ENCODE peak calls at places on chromosomes 13 and 19, in six cellular contexts. One of them, this sample, is unnamed.

GRCh38 chr13:71935166-71935840 is 68.3 kb upstream of the DACH1 start:
- DNase-seq in stomach: no peak
- DNase-seq in CD8-positive, alpha-beta T cell: no peak
- DNase-seq in tibial artery: no peak
- DNase-seq in right lobe of liver: no peak
- DNase-seq in heart right ventricle: no peak
- DNase-seq in this sample: no peak

GRCh38 chr13:50915562-50915961 is 6.0 kb downstream of the RNASEH2B start:
- DNase-seq in heart right ventricle: no peak
- DNase-seq in stomach: no peak
- DNase-seq in CD8-positive, alpha-beta T cell: no peak
- DNase-seq in right lobe of liver: no peak
- DNase-seq in tibial artery: no peak
- DNase-seq in this sample: no peak

GRCh38 chr13:50378513-50378970 is 363.3 kb downstream of the KCNRG start:
- DNase-seq in heart right ventricle: no peak
- DNase-seq in stomach: no peak
- DNase-seq in right lobe of liver: no peak
- DNase-seq in CD8-positive, alpha-beta T cell: no peak
- DNase-seq in tibial artery: no peak
- DNase-seq in this sample: no peak

GRCh38 chr19:23415561-23416191 is 20.4 kb upstream of the ZNF91 start:
- DNase-seq in stomach: no peak
- DNase-seq in CD8-positive, alpha-beta T cell: no peak
- DNase-seq in right lobe of liver: no peak
- DNase-seq in tibial artery: no peak
- DNase-seq in heart right ventricle: peak; percentile 31
- DNase-seq in this sample: peak; percentile 50

GRCh38 chr13:30932481-30933333 is at the start of gene TEX26:
- DNase-seq in heart right ventricle: peak; percentile 29
- DNase-seq in stomach: no peak
- DNase-seq in tibial artery: no peak
- DNase-seq in right lobe of liver: no peak
- DNase-seq in CD8-positive, alpha-beta T cell: no peak
- DNase-seq in this sample: no peak

GRCh38 chr19:11971045-11971444 is 6.2 kb downstream of the ZNF763 start:
- DNase-seq in right lobe of liver: no peak
- DNase-seq in stomach: no peak
- DNase-seq in CD8-positive, alpha-beta T cell: no peak
- DNase-seq in tibial artery: no peak
- DNase-seq in heart right ventricle: no peak
- DNase-seq in this sample: no peak

GRCh38 chr13:33450956-33451709 is 165.6 kb upstream of the STARD13 start:
- DNase-seq in heart right ventricle: no peak
- DNase-seq in stomach: peak; percentile 32
- DNase-seq in right lobe of liver: no peak
- DNase-seq in CD8-positive, alpha-beta T cell: no peak
- DNase-seq in tibial artery: no peak
- DNase-seq in this sample: no peak

GRCh38 chr19:49881672-49882394 is 4.3 kb downstream of the TBC1D17 start:
- DNase-seq in stomach: no peak
- DNase-seq in right lobe of liver: no peak
- DNase-seq in CD8-positive, alpha-beta T cell: no peak
- DNase-seq in tibial artery: no peak
- DNase-seq in heart right ventricle: peak; percentile 8
- DNase-seq in this sample: no peak

GRCh38 chr13:94595006-94595942 is 678 bp downstream of the TGDS start:
- DNase-seq in CD8-positive, alpha-beta T cell: peak; percentile 58
- DNase-seq in tibial artery: no peak
- DNase-seq in right lobe of liver: peak; percentile 56
- DNase-seq in stomach: peak; percentile 34
- DNase-seq in heart right ventricle: no peak
- DNase-seq in this sample: peak; percentile 23

GRCh38 chr13:67192751-67193150 is 37.4 kb downstream of the PCDH9 start:
- DNase-seq in stomach: no peak
- DNase-seq in heart right ventricle: no peak
- DNase-seq in right lobe of liver: no peak
- DNase-seq in tibial artery: no peak
- DNase-seq in CD8-positive, alpha-beta T cell: no peak
- DNase-seq in this sample: no peak

GRCh38 chr19:10334340-10335148 is 1.2 kb upstream of the RAVER1 start:
- DNase-seq in tibial artery: peak; percentile 96
- DNase-seq in stomach: peak; percentile 97
- DNase-seq in CD8-positive, alpha-beta T cell: no peak
- DNase-seq in right lobe of liver: peak; percentile 99
- DNase-seq in heart right ventricle: peak; percentile 96
- DNase-seq in this sample: peak; percentile 98

GRCh38 chr19:17326595-17326966 is 8.1 kb downstream of the ANO8 start:
- DNase-seq in right lobe of liver: no peak
- DNase-seq in tibial artery: no peak
- DNase-seq in heart right ventricle: no peak
- DNase-seq in stomach: no peak
- DNase-seq in CD8-positive, alpha-beta T cell: no peak
- DNase-seq in this sample: no peak

GRCh38 chr13:111645598-111646463 is 325.4 kb downstream of the TEX29 start:
- DNase-seq in tibial artery: no peak
- DNase-seq in heart right ventricle: no peak
- DNase-seq in stomach: no peak
- DNase-seq in right lobe of liver: peak; percentile 20
- DNase-seq in CD8-positive, alpha-beta T cell: no peak
- DNase-seq in this sample: no peak

GRCh38 chr19:14318873-14319272 is 62.4 kb upstream of the ADGRE5 start:
- DNase-seq in stomach: no peak
- DNase-seq in tibial artery: no peak
- DNase-seq in CD8-positive, alpha-beta T cell: no peak
- DNase-seq in heart right ventricle: peak; percentile 19
- DNase-seq in right lobe of liver: no peak
- DNase-seq in this sample: peak; percentile 4

GRCh38 chr13:75666646-75667351 is 30.7 kb downstream of the LMO7 start:
- DNase-seq in right lobe of liver: no peak
- DNase-seq in tibial artery: no peak
- DNase-seq in CD8-positive, alpha-beta T cell: no peak
- DNase-seq in heart right ventricle: no peak
- DNase-seq in stomach: no peak
- DNase-seq in this sample: peak; percentile 31

GRCh38 chr19:17339088-17339741 is 1.9 kb downstream of the GTPBP3 start:
- DNase-seq in CD8-positive, alpha-beta T cell: no peak
- DNase-seq in right lobe of liver: no peak
- DNase-seq in heart right ventricle: no peak
- DNase-seq in tibial artery: no peak
- DNase-seq in stomach: no peak
- DNase-seq in this sample: no peak

GRCh38 chr19:16442386-16443276 is 29.1 kb downstream of the EPS15L1 start:
- DNase-seq in right lobe of liver: no peak
- DNase-seq in heart right ventricle: peak; percentile 57
- DNase-seq in CD8-positive, alpha-beta T cell: no peak
- DNase-seq in tibial artery: no peak
- DNase-seq in stomach: peak; percentile 60
- DNase-seq in this sample: peak; percentile 21

GRCh38 chr19:39951686-39952085 is 17.3 kb upstream of the FCGBP start:
- DNase-seq in stomach: peak; percentile 22
- DNase-seq in heart right ventricle: no peak
- DNase-seq in right lobe of liver: no peak
- DNase-seq in tibial artery: no peak
- DNase-seq in CD8-positive, alpha-beta T cell: peak; percentile 48
- DNase-seq in this sample: no peak

GRCh38 chr19:58387338-58388174 is 487 bp downstream of the RPS5 start:
- DNase-seq in tibial artery: no peak
- DNase-seq in CD8-positive, alpha-beta T cell: no peak
- DNase-seq in right lobe of liver: no peak
- DNase-seq in stomach: no peak
- DNase-seq in heart right ventricle: no peak
- DNase-seq in this sample: no peak

DNA sequence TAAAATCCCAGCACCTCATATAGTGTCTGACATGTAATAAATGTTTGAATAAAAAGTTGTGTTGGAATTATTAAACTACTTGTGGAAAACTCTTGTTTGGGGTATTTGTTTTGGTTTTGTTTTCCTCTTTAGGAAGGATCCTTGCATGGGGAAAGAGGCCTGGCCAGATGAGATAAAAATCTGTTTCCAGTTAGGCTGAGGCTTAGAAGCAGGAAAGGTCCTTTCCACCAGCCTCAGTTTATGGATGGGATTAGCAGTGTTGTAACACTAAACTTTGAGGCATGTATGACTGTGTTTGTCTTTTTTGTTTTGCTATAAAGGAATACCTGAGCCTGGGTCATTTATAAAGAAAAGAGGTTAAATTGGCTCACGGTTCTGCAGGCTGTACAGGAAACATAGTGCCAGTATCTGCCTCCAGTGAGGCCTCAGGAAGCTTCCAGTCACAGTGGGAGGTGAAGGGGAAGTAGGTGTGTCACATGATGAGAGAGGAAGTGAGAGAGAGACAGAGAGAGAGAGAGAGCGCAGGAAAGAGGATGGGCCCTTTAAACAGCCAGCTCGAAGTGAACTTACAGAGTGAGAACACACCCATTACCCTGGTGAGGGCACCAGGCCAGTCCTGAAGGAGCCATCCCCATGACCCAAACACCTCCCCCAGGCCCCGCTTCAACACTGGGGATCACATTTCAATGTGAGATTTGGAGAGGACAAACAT is 21.6 kb downstream of the SPATA13 start:
- DNase-seq in stomach: no peak
- DNase-seq in right lobe of liver: peak; percentile 83
- DNase-seq in tibial artery: no peak
- DNase-seq in CD8-positive, alpha-beta T cell: no peak
- DNase-seq in heart right ventricle: no peak
- DNase-seq in this sample: no peak
- TF ChIP-seq CTCF in stomach: no peak
- TF ChIP-seq CTCF in right lobe of liver: no peak
- TF ChIP-seq CTCF in tibial artery: no peak
- TF ChIP-seq CTCF in CD8-positive, alpha-beta T cell: no peak
- TF ChIP-seq CTCF in heart right ventricle: no peak
- TF ChIP-seq CTCF in this sample: no peak

GRCh38 chr19:46374526-46375475 is 27.9 kb downstream of the PPP5C start:
- DNase-seq in tibial artery: no peak
- DNase-seq in CD8-positive, alpha-beta T cell: no peak
- DNase-seq in right lobe of liver: peak; percentile 36
- DNase-seq in stomach: no peak
- DNase-seq in heart right ventricle: no peak
- DNase-seq in this sample: no peak

GRCh38 chr19:46376241-46377153 is 29.6 kb downstream of the PPP5C start:
- DNase-seq in stomach: no peak
- DNase-seq in CD8-positive, alpha-beta T cell: no peak
- DNase-seq in tibial artery: no peak
- DNase-seq in right lobe of liver: peak; percentile 37
- DNase-seq in heart right ventricle: no peak
- DNase-seq in this sample: no peak

GRCh38 chr19:46381346-46381745 is 32.0 kb downstream of the CCDC8 start:
- DNase-seq in stomach: no peak
- DNase-seq in CD8-positive, alpha-beta T cell: no peak
- DNase-seq in tibial artery: no peak
- DNase-seq in heart right ventricle: no peak
- DNase-seq in right lobe of liver: peak; percentile 16
- DNase-seq in this sample: no peak

GRCh38 chr19:46380690-46381089 is 32.7 kb downstream of the CCDC8 start:
- DNase-seq in tibial artery: no peak
- DNase-seq in stomach: no peak
- DNase-seq in right lobe of liver: no peak
- DNase-seq in heart right ventricle: no peak
- DNase-seq in CD8-positive, alpha-beta T cell: no peak
- DNase-seq in this sample: no peak

GRCh38 chr19:46378268-46378667 is 31.4 kb downstream of the PPP5C start:
- DNase-seq in tibial artery: no peak
- DNase-seq in stomach: no peak
- DNase-seq in right lobe of liver: no peak
- DNase-seq in heart right ventricle: no peak
- DNase-seq in CD8-positive, alpha-beta T cell: no peak
- DNase-seq in this sample: no peak
- H3K36me3 ChIP-seq in tibial artery: peaks cover 16% of the 10 kb centered on the region
- H3K36me3 ChIP-seq in stomach: peaks cover 74% of the 10 kb centered on the region
- H3K36me3 ChIP-seq in right lobe of liver: peaks cover 26% of the 10 kb centered on the region
- H3K36me3 ChIP-seq in heart right ventricle: peaks cover 30% of the 10 kb centered on the region
- H3K36me3 ChIP-seq in CD8-positive, alpha-beta T cell: peaks cover 31% of the 10 kb centered on the region
- H3K36me3 ChIP-seq in this sample: peaks cover 17% of the 10 kb centered on the region

GRCh38 chr19:53905787-53906186 is 3.3 kb upstream of the CACNG7 start:
- DNase-seq in stomach: no peak
- DNase-seq in heart right ventricle: no peak
- DNase-seq in CD8-positive, alpha-beta T cell: no peak
- DNase-seq in right lobe of liver: no peak
- DNase-seq in tibial artery: no peak
- DNase-seq in this sample: no peak

GRCh38 chr19:53904909-53905308 is 4.2 kb upstream of the CACNG7 start:
- DNase-seq in stomach: no peak
- DNase-seq in CD8-positive, alpha-beta T cell: no peak
- DNase-seq in right lobe of liver: no peak
- DNase-seq in heart right ventricle: no peak
- DNase-seq in tibial artery: no peak
- DNase-seq in this sample: no peak

GRCh38 chr19:53907193-53907581 is 1.9 kb upstream of the CACNG7 start:
- DNase-seq in right lobe of liver: no peak
- DNase-seq in CD8-positive, alpha-beta T cell: no peak
- DNase-seq in tibial artery: no peak
- DNase-seq in heart right ventricle: no peak
- DNase-seq in stomach: no peak
- DNase-seq in this sample: no peak

GRCh38 chr19:53907690-53908089 is 1.4 kb upstream of the CACNG7 start:
- DNase-seq in heart right ventricle: no peak
- DNase-seq in CD8-positive, alpha-beta T cell: no peak
- DNase-seq in right lobe of liver: no peak
- DNase-seq in tibial artery: no peak
- DNase-seq in stomach: no peak
- DNase-seq in this sample: no peak

GRCh38 chr19:53906211-53907192 is 2.6 kb upstream of the CACNG7 start:
- DNase-seq in CD8-positive, alpha-beta T cell: peak; percentile 79
- DNase-seq in right lobe of liver: peak; percentile 50
- DNase-seq in stomach: peak; percentile 44
- DNase-seq in tibial artery: no peak
- DNase-seq in heart right ventricle: peak; percentile 59
- DNase-seq in this sample: no peak
- TF ChIP-seq CTCF in CD8-positive, alpha-beta T cell: peak; percentile 80
- TF ChIP-seq CTCF in right lobe of liver: peak; percentile 51
- TF ChIP-seq CTCF in stomach: no peak
- TF ChIP-seq CTCF in tibial artery: peak; percentile 76
- TF ChIP-seq CTCF in heart right ventricle: peak; percentile 81
- TF ChIP-seq CTCF in this sample: peak; percentile 64

GRCh38 chr19:7444042-7444441 is 44.8 kb downstream of the PEX11G start:
- DNase-seq in heart right ventricle: no peak
- DNase-seq in CD8-positive, alpha-beta T cell: no peak
- DNase-seq in right lobe of liver: no peak
- DNase-seq in tibial artery: no peak
- DNase-seq in stomach: no peak
- DNase-seq in this sample: no peak
- H3K36me3 ChIP-seq in heart right ventricle: peaks cover 54% of the 10 kb centered on the region
- H3K36me3 ChIP-seq in CD8-positive, alpha-beta T cell: peaks cover 67% of the 10 kb centered on the region
- H3K36me3 ChIP-seq in right lobe of liver: peaks cover 27% of the 10 kb centered on the region
- H3K36me3 ChIP-seq in tibial artery: peaks cover 64% of the 10 kb centered on the region
- H3K36me3 ChIP-seq in stomach: peaks cover 96% of the 10 kb centered on the region
- H3K36me3 ChIP-seq in this sample: peaks cover 35% of the 10 kb centered on the region